ENCODE peak calls at places on chromosome 17, in five cellular contexts. B is B cell, S is omental fat pad, C is T-helper 1 cell, O is NCI-H510A. H is an unnamed sample.

GRCh38 chr17:59853168-59853918 is 39.4 kb downstream of the TUBD1 start:
- DNase-seq in O (peak; percentile 58), S (no peak), B (peak; percentile 51), C (peak; percentile 60), H (no peak)

GRCh38 chr17:35046740-35047283 is 16.7 kb downstream of the RFFL start:
- DNase-seq in C (peak; percentile 41), S (no peak), B (peak; percentile 27), O (no peak), H (no peak)

GRCh38 chr17:20190605-20191004 is 181.4 kb downstream of the SPECC1 start:
- DNase-seq in B (no peak), S (no peak), O (no peak), C (no peak), H (no peak)

GRCh38 chr17:45319239-45319703 is 2.5 kb upstream of the MAP3K14 start:
- DNase-seq in C (no peak), B (no peak), S (no peak), O (no peak), H (no peak)

GRCh38 chr17:30796016-30796415 is 28.5 kb downstream of the CRLF3 start:
- DNase-seq in S (no peak), B (no peak), C (no peak), O (no peak), H (no peak)

GRCh38 chr17:55661359-55661758 is 61.3 kb downstream of the TMEM100 start:
- DNase-seq in O (no peak), C (no peak), B (no peak), S (no peak), H (no peak)

GRCh38 chr17:81518785-81519283 is 6.2 kb upstream of the ACTG1 start:
- DNase-seq in S (no peak), C (no peak), B (peak; percentile 60), O (peak; percentile 61), H (peak; percentile 55)

GRCh38 chr17:56887105-56887504 is 26.7 kb downstream of the TRIM25 start:
- DNase-seq in S (no peak), O (no peak), B (no peak), C (no peak), H (no peak)

GRCh38 chr17:50627782-50628601 is 6.7 kb upstream of the ABCC3 start:
- DNase-seq in C (no peak), O (peak; percentile 83), S (no peak), B (no peak), H (no peak)

GRCh38 chr17:44110823-44111633 is 12.4 kb downstream of the HDAC5 start:
- DNase-seq in O (peak; percentile 93), B (peak; percentile 66), S (peak; percentile 81), C (peak; percentile 36), H (peak; percentile 99)

GRCh38 chr17:45428050-45428953 is 4.4 kb downstream of the ARHGAP27 start:
- DNase-seq in S (no peak), C (peak; percentile 68), B (peak; percentile 89), O (peak; percentile 65), H (peak; percentile 73)